ENCODE peak calls at places on chromosomes 3 and 15, in eight cellular contexts. C is GM18507, R is HuH-7.5, S is ecto neural progenitor cell, O is aorta, V is brain microvascular endothelial cell, T is NCI-H1436, P is psoas muscle. I is an unnamed sample.
A peak's percentile ranks its signal among the peaks of the same experiment; 100 is the strongest.

GRCh38 chr3:63385629-63386028 is 107.5 kb downstream of the SYNPR start:
- DNase-seq in V (no peak), T (no peak), C (no peak), O (no peak), S (no peak), P (no peak), R (no peak), I (no peak)

GRCh38 chr3:146561463-146561862 is 17.1 kb upstream of the PLSCR1 start:
- DNase-seq in S (no peak), O (no peak), P (no peak), V (no peak), C (no peak), R (no peak), T (no peak), I (no peak)

GRCh38 chr3:5016218-5017161 is 37.3 kb downstream of the BHLHE40 start:
- DNase-seq in C (no peak), S (no peak), P (no peak), T (no peak), O (no peak), R (peak; percentile 90), V (peak; percentile 91), I (peak; percentile 29)

GRCh38 chr3:58222161-58222724 is 11.5 kb upstream of the DNASE1L3 start:
- DNase-seq in R (no peak), P (no peak), S (no peak), V (no peak), O (no peak), T (no peak), C (no peak), I (no peak)

GRCh38 chr3:172021165-172021564 is 18.2 kb upstream of the FNDC3B start:
- DNase-seq in P (no peak), R (no peak), C (no peak), V (no peak), O (no peak), T (no peak), S (no peak), I (no peak)

GRCh38 chr15:81003023-81003350 is 2.3 kb downstream of the TLNRD1 start:
- DNase-seq in P (peak; percentile 23), R (no peak), T (no peak), S (no peak), C (no peak), V (no peak), O (no peak), I (no peak)

GRCh38 chr3:14503033-14503705 is 37.0 kb downstream of the GRIP2 start:
- DNase-seq in T (no peak), O (peak; percentile 25), C (no peak), R (no peak), P (no peak), V (no peak), S (no peak), I (no peak)

GRCh38 chr3:42273351-42273750 is 7.4 kb upstream of the CCK start:
- DNase-seq in V (no peak), P (no peak), R (no peak), C (no peak), T (no peak), O (no peak), S (no peak), I (no peak)

GRCh38 chr15:99123706-99124451 is 19.0 kb downstream of the SYNM start:
- DNase-seq in O (peak; percentile 95), T (no peak), V (peak; percentile 85), R (peak; percentile 73), S (peak; percentile 65), P (peak; percentile 91), C (no peak), I (peak; percentile 94)

GRCh38 chr3:35338186-35338585 is 301.1 kb upstream of the ARPP21 start:
- DNase-seq in T (no peak), O (no peak), C (no peak), R (no peak), V (peak; percentile 33), S (no peak), P (no peak), I (no peak)

GRCh38 chr15:44275431-44275830 is 13.1 kb upstream of the GOLM2 start:
- DNase-seq in V (no peak), S (no peak), P (no peak), R (no peak), O (no peak), C (no peak), T (no peak), I (no peak)

GRCh38 chr3:26449996-26450395 is 172.6 kb upstream of the LRRC3B start:
- DNase-seq in S (no peak), T (no peak), C (no peak), O (no peak), P (no peak), V (no peak), R (no peak), I (no peak)

GRCh38 chr3:72907851-72908620 is 20.2 kb downstream of the GXYLT2 start:
- DNase-seq in T (no peak), R (no peak), C (no peak), V (peak; percentile 57), O (peak; percentile 79), S (no peak), P (peak; percentile 34), I (peak; percentile 54)

I was measured in hepatic stellate cell.